ENCODE peak calls at places on chromosomes 5 and 9, in ten cellular contexts. One of them, this sample, is unnamed.

GRCh38 chr5:60488466-60489130 is 211.4 kb downstream of the DEPDC1B start:
- DNase-seq in stimulated activated CD4-positive, alpha-beta T cell treated with anti-CD3 and anti-CD28 coated beads, Interleukin-2, amount 100 ng/mL, for 24 hours: no peak
- DNase-seq in hepatocyte: no peak
- DNase-seq in HT1080: no peak
- DNase-seq in NCI-H1092: no peak
- DNase-seq in T-helper 17 cell: no peak
- DNase-seq in right lobe of liver: no peak
- DNase-seq in germinal center: no peak
- DNase-seq in AG08396: no peak
- DNase-seq in Caco-2: no peak
- DNase-seq in this sample: no peak

GRCh38 chr9:33250458-33250995 is 10.6 kb downstream of the SPINK4 start:
- DNase-seq in stimulated activated CD4-positive, alpha-beta T cell treated with anti-CD3 and anti-CD28 coated beads, Interleukin-2, amount 100 ng/mL, for 24 hours: no peak
- DNase-seq in hepatocyte: no peak
- DNase-seq in HT1080: peak; percentile 39
- DNase-seq in NCI-H1092: no peak
- DNase-seq in T-helper 17 cell: no peak
- DNase-seq in right lobe of liver: no peak
- DNase-seq in germinal center: no peak
- DNase-seq in AG08396: peak; percentile 73
- DNase-seq in Caco-2: no peak
- DNase-seq in this sample: no peak

GRCh38 chr5:173878224-173878967 is 9.8 kb upstream of the CPEB4 start:
- DNase-seq in stimulated activated CD4-positive, alpha-beta T cell treated with anti-CD3 and anti-CD28 coated beads, Interleukin-2, amount 100 ng/mL, for 24 hours: no peak
- DNase-seq in hepatocyte: no peak
- DNase-seq in HT1080: no peak
- DNase-seq in NCI-H1092: peak; percentile 52
- DNase-seq in T-helper 17 cell: no peak
- DNase-seq in right lobe of liver: no peak
- DNase-seq in germinal center: no peak
- DNase-seq in AG08396: no peak
- DNase-seq in Caco-2: no peak
- DNase-seq in this sample: no peak

GRCh38 chr9:33146298-33146697 is 20.8 kb downstream of the B4GALT1 start:
- DNase-seq in stimulated activated CD4-positive, alpha-beta T cell treated with anti-CD3 and anti-CD28 coated beads, Interleukin-2, amount 100 ng/mL, for 24 hours: no peak
- DNase-seq in hepatocyte: no peak
- DNase-seq in HT1080: no peak
- DNase-seq in NCI-H1092: no peak
- DNase-seq in T-helper 17 cell: no peak
- DNase-seq in right lobe of liver: no peak
- DNase-seq in germinal center: no peak
- DNase-seq in AG08396: no peak
- DNase-seq in Caco-2: no peak
- DNase-seq in this sample: peak; percentile 16

GRCh38 chr5:107289030-107289714 is 381.6 kb downstream of the EFNA5 start:
- DNase-seq in stimulated activated CD4-positive, alpha-beta T cell treated with anti-CD3 and anti-CD28 coated beads, Interleukin-2, amount 100 ng/mL, for 24 hours: no peak
- DNase-seq in hepatocyte: no peak
- DNase-seq in HT1080: no peak
- DNase-seq in NCI-H1092: no peak
- DNase-seq in T-helper 17 cell: no peak
- DNase-seq in right lobe of liver: no peak
- DNase-seq in germinal center: no peak
- DNase-seq in AG08396: no peak
- DNase-seq in Caco-2: no peak
- DNase-seq in this sample: no peak

GRCh38 chr5:143199843-143200242 is 203.6 kb downstream of the NR3C1 start:
- DNase-seq in stimulated activated CD4-positive, alpha-beta T cell treated with anti-CD3 and anti-CD28 coated beads, Interleukin-2, amount 100 ng/mL, for 24 hours: no peak
- DNase-seq in hepatocyte: no peak
- DNase-seq in HT1080: no peak
- DNase-seq in NCI-H1092: no peak
- DNase-seq in T-helper 17 cell: no peak
- DNase-seq in right lobe of liver: no peak
- DNase-seq in germinal center: no peak
- DNase-seq in AG08396: no peak
- DNase-seq in Caco-2: no peak
- DNase-seq in this sample: no peak

GRCh38 chr9:81890104-81890503 is 38.1 kb upstream of the SPATA31D4 start:
- DNase-seq in stimulated activated CD4-positive, alpha-beta T cell treated with anti-CD3 and anti-CD28 coated beads, Interleukin-2, amount 100 ng/mL, for 24 hours: no peak
- DNase-seq in hepatocyte: no peak
- DNase-seq in HT1080: no peak
- DNase-seq in NCI-H1092: no peak
- DNase-seq in T-helper 17 cell: no peak
- DNase-seq in right lobe of liver: no peak
- DNase-seq in germinal center: no peak
- DNase-seq in AG08396: no peak
- DNase-seq in Caco-2: no peak
- DNase-seq in this sample: no peak

GRCh38 chr9:79254900-79255651 is 316.7 kb upstream of the TLE4 start:
- DNase-seq in stimulated activated CD4-positive, alpha-beta T cell treated with anti-CD3 and anti-CD28 coated beads, Interleukin-2, amount 100 ng/mL, for 24 hours: no peak
- DNase-seq in hepatocyte: no peak
- DNase-seq in HT1080: no peak
- DNase-seq in NCI-H1092: no peak
- DNase-seq in T-helper 17 cell: no peak
- DNase-seq in right lobe of liver: no peak
- DNase-seq in germinal center: no peak
- DNase-seq in AG08396: no peak
- DNase-seq in Caco-2: no peak
- DNase-seq in this sample: no peak

GRCh38 chr5:59887274-59887673 is 6.3 kb downstream of the PDE4D start:
- DNase-seq in stimulated activated CD4-positive, alpha-beta T cell treated with anti-CD3 and anti-CD28 coated beads, Interleukin-2, amount 100 ng/mL, for 24 hours: no peak
- DNase-seq in hepatocyte: no peak
- DNase-seq in HT1080: no peak
- DNase-seq in NCI-H1092: no peak
- DNase-seq in T-helper 17 cell: no peak
- DNase-seq in right lobe of liver: no peak
- DNase-seq in germinal center: no peak
- DNase-seq in AG08396: no peak
- DNase-seq in Caco-2: no peak
- DNase-seq in this sample: no peak

GRCh38 chr9:6956796-6957355 is 199.1 kb downstream of the KDM4C start:
- DNase-seq in stimulated activated CD4-positive, alpha-beta T cell treated with anti-CD3 and anti-CD28 coated beads, Interleukin-2, amount 100 ng/mL, for 24 hours: no peak
- DNase-seq in hepatocyte: no peak
- DNase-seq in HT1080: no peak
- DNase-seq in NCI-H1092: peak; percentile 49
- DNase-seq in T-helper 17 cell: no peak
- DNase-seq in right lobe of liver: no peak
- DNase-seq in germinal center: no peak
- DNase-seq in AG08396: no peak
- DNase-seq in Caco-2: no peak
- DNase-seq in this sample: no peak

GRCh38 chr9:133679056-133679455 is 42.9 kb downstream of the DBH start:
- DNase-seq in stimulated activated CD4-positive, alpha-beta T cell treated with anti-CD3 and anti-CD28 coated beads, Interleukin-2, amount 100 ng/mL, for 24 hours: no peak
- DNase-seq in hepatocyte: no peak
- DNase-seq in HT1080: no peak
- DNase-seq in NCI-H1092: no peak
- DNase-seq in T-helper 17 cell: no peak
- DNase-seq in right lobe of liver: peak; percentile 30
- DNase-seq in germinal center: no peak
- DNase-seq in AG08396: no peak
- DNase-seq in Caco-2: no peak
- DNase-seq in this sample: no peak

GRCh38 chr5:137649228-137649890 is 86.5 kb downstream of the KLHL3 start:
- DNase-seq in stimulated activated CD4-positive, alpha-beta T cell treated with anti-CD3 and anti-CD28 coated beads, Interleukin-2, amount 100 ng/mL, for 24 hours: no peak
- DNase-seq in hepatocyte: peak; percentile 54
- DNase-seq in HT1080: no peak
- DNase-seq in NCI-H1092: peak; percentile 14
- DNase-seq in T-helper 17 cell: no peak
- DNase-seq in right lobe of liver: no peak
- DNase-seq in germinal center: no peak
- DNase-seq in AG08396: no peak
- DNase-seq in Caco-2: no peak
- DNase-seq in this sample: no peak

GRCh38 chr5:74648835-74649286 is 8.3 kb upstream of the ENC1 start:
- DNase-seq in stimulated activated CD4-positive, alpha-beta T cell treated with anti-CD3 and anti-CD28 coated beads, Interleukin-2, amount 100 ng/mL, for 24 hours: no peak
- DNase-seq in hepatocyte: peak; percentile 71
- DNase-seq in HT1080: peak; percentile 65
- DNase-seq in NCI-H1092: peak; percentile 27
- DNase-seq in T-helper 17 cell: no peak
- DNase-seq in right lobe of liver: no peak
- DNase-seq in germinal center: peak; percentile 62
- DNase-seq in AG08396: peak; percentile 68
- DNase-seq in Caco-2: no peak
- DNase-seq in this sample: no peak

GRCh38 chr5:156356238-156356637 is 29.3 kb downstream of the SGCD start:
- DNase-seq in stimulated activated CD4-positive, alpha-beta T cell treated with anti-CD3 and anti-CD28 coated beads, Interleukin-2, amount 100 ng/mL, for 24 hours: no peak
- DNase-seq in hepatocyte: no peak
- DNase-seq in HT1080: no peak
- DNase-seq in NCI-H1092: no peak
- DNase-seq in T-helper 17 cell: no peak
- DNase-seq in right lobe of liver: no peak
- DNase-seq in germinal center: no peak
- DNase-seq in AG08396: peak; percentile 6
- DNase-seq in Caco-2: no peak
- DNase-seq in this sample: no peak

GRCh38 chr9:94672811-94673487 is 33.6 kb upstream of the FBP1 start:
- DNase-seq in stimulated activated CD4-positive, alpha-beta T cell treated with anti-CD3 and anti-CD28 coated beads, Interleukin-2, amount 100 ng/mL, for 24 hours: no peak
- DNase-seq in hepatocyte: no peak
- DNase-seq in HT1080: peak; percentile 73
- DNase-seq in NCI-H1092: no peak
- DNase-seq in T-helper 17 cell: no peak
- DNase-seq in right lobe of liver: no peak
- DNase-seq in germinal center: no peak
- DNase-seq in AG08396: peak; percentile 27
- DNase-seq in Caco-2: no peak
- DNase-seq in this sample: no peak

GRCh38 chr5:159166416-159166815 is 42.9 kb downstream of the RNF145 start:
- DNase-seq in stimulated activated CD4-positive, alpha-beta T cell treated with anti-CD3 and anti-CD28 coated beads, Interleukin-2, amount 100 ng/mL, for 24 hours: no peak
- DNase-seq in hepatocyte: no peak
- DNase-seq in HT1080: no peak
- DNase-seq in NCI-H1092: no peak
- DNase-seq in T-helper 17 cell: no peak
- DNase-seq in right lobe of liver: no peak
- DNase-seq in germinal center: no peak
- DNase-seq in AG08396: no peak
- DNase-seq in Caco-2: no peak
- DNase-seq in this sample: no peak

GRCh38 chr5:99646011-99646647 is 717.3 kb upstream of the CHD1 start:
- DNase-seq in stimulated activated CD4-positive, alpha-beta T cell treated with anti-CD3 and anti-CD28 coated beads, Interleukin-2, amount 100 ng/mL, for 24 hours: no peak
- DNase-seq in hepatocyte: no peak
- DNase-seq in HT1080: peak; percentile 6
- DNase-seq in NCI-H1092: no peak
- DNase-seq in T-helper 17 cell: no peak
- DNase-seq in right lobe of liver: no peak
- DNase-seq in germinal center: no peak
- DNase-seq in AG08396: no peak
- DNase-seq in Caco-2: no peak
- DNase-seq in this sample: no peak

GRCh38 chr9:96478829-96479371 is 28.9 kb downstream of the HABP4 start:
- DNase-seq in stimulated activated CD4-positive, alpha-beta T cell treated with anti-CD3 and anti-CD28 coated beads, Interleukin-2, amount 100 ng/mL, for 24 hours: peak; percentile 34
- DNase-seq in hepatocyte: no peak
- DNase-seq in HT1080: no peak
- DNase-seq in NCI-H1092: no peak
- DNase-seq in T-helper 17 cell: no peak
- DNase-seq in right lobe of liver: no peak
- DNase-seq in germinal center: no peak
- DNase-seq in AG08396: no peak
- DNase-seq in Caco-2: no peak
- DNase-seq in this sample: no peak

GRCh38 chr9:84758817-84759216 is 89.3 kb downstream of the NTRK2 start:
- DNase-seq in stimulated activated CD4-positive, alpha-beta T cell treated with anti-CD3 and anti-CD28 coated beads, Interleukin-2, amount 100 ng/mL, for 24 hours: no peak
- DNase-seq in hepatocyte: no peak
- DNase-seq in HT1080: no peak
- DNase-seq in NCI-H1092: no peak
- DNase-seq in T-helper 17 cell: no peak
- DNase-seq in right lobe of liver: no peak
- DNase-seq in germinal center: no peak
- DNase-seq in AG08396: no peak
- DNase-seq in Caco-2: no peak
- DNase-seq in this sample: no peak

GRCh38 chr9:9392755-9393154 is 1220.0 kb downstream of the PTPRD start:
- DNase-seq in stimulated activated CD4-positive, alpha-beta T cell treated with anti-CD3 and anti-CD28 coated beads, Interleukin-2, amount 100 ng/mL, for 24 hours: no peak
- DNase-seq in hepatocyte: no peak
- DNase-seq in HT1080: no peak
- DNase-seq in NCI-H1092: no peak
- DNase-seq in T-helper 17 cell: no peak
- DNase-seq in right lobe of liver: no peak
- DNase-seq in germinal center: no peak
- DNase-seq in AG08396: no peak
- DNase-seq in Caco-2: no peak
- DNase-seq in this sample: no peak

GRCh38 chr5:37396352-37396751 is 17.2 kb downstream of the WDR70 start:
- DNase-seq in stimulated activated CD4-positive, alpha-beta T cell treated with anti-CD3 and anti-CD28 coated beads, Interleukin-2, amount 100 ng/mL, for 24 hours: no peak
- DNase-seq in hepatocyte: no peak
- DNase-seq in HT1080: no peak
- DNase-seq in NCI-H1092: no peak
- DNase-seq in T-helper 17 cell: no peak
- DNase-seq in right lobe of liver: no peak
- DNase-seq in germinal center: no peak
- DNase-seq in AG08396: no peak
- DNase-seq in Caco-2: no peak
- DNase-seq in this sample: no peak

GRCh38 chr5:6505779-6506557 is 57.3 kb downstream of the UBE2QL1 start:
- DNase-seq in stimulated activated CD4-positive, alpha-beta T cell treated with anti-CD3 and anti-CD28 coated beads, Interleukin-2, amount 100 ng/mL, for 24 hours: no peak
- DNase-seq in hepatocyte: no peak
- DNase-seq in HT1080: no peak
- DNase-seq in NCI-H1092: no peak
- DNase-seq in T-helper 17 cell: no peak
- DNase-seq in right lobe of liver: peak; percentile 80
- DNase-seq in germinal center: no peak
- DNase-seq in AG08396: no peak
- DNase-seq in Caco-2: no peak
- DNase-seq in this sample: no peak

GRCh38 chr5:62206150-62206829 is 99.7 kb upstream of the KIF2A start:
- DNase-seq in stimulated activated CD4-positive, alpha-beta T cell treated with anti-CD3 and anti-CD28 coated beads, Interleukin-2, amount 100 ng/mL, for 24 hours: no peak
- DNase-seq in hepatocyte: peak; percentile 26
- DNase-seq in HT1080: peak; percentile 37
- DNase-seq in NCI-H1092: no peak
- DNase-seq in T-helper 17 cell: no peak
- DNase-seq in right lobe of liver: no peak
- DNase-seq in germinal center: no peak
- DNase-seq in AG08396: no peak
- DNase-seq in Caco-2: peak; percentile 42
- DNase-seq in this sample: no peak

GRCh38 chr9:98326402-98327248 is 71.2 kb upstream of the TBC1D2 start:
- DNase-seq in stimulated activated CD4-positive, alpha-beta T cell treated with anti-CD3 and anti-CD28 coated beads, Interleukin-2, amount 100 ng/mL, for 24 hours: no peak
- DNase-seq in hepatocyte: no peak
- DNase-seq in HT1080: peak; percentile 72
- DNase-seq in NCI-H1092: no peak
- DNase-seq in T-helper 17 cell: no peak
- DNase-seq in right lobe of liver: no peak
- DNase-seq in germinal center: peak; percentile 61
- DNase-seq in AG08396: no peak
- DNase-seq in Caco-2: no peak
- DNase-seq in this sample: no peak

GRCh38 chr5:133830281-133830680 is 138.1 kb downstream of the C5orf15 start:
- DNase-seq in stimulated activated CD4-positive, alpha-beta T cell treated with anti-CD3 and anti-CD28 coated beads, Interleukin-2, amount 100 ng/mL, for 24 hours: no peak
- DNase-seq in hepatocyte: no peak
- DNase-seq in HT1080: no peak
- DNase-seq in NCI-H1092: no peak
- DNase-seq in T-helper 17 cell: no peak
- DNase-seq in right lobe of liver: no peak
- DNase-seq in germinal center: no peak
- DNase-seq in AG08396: no peak
- DNase-seq in Caco-2: no peak
- DNase-seq in this sample: no peak

GRCh38 chr5:126471875-126472537 is 48.8 kb downstream of the GRAMD2B start:
- DNase-seq in stimulated activated CD4-positive, alpha-beta T cell treated with anti-CD3 and anti-CD28 coated beads, Interleukin-2, amount 100 ng/mL, for 24 hours: no peak
- DNase-seq in hepatocyte: peak; percentile 44
- DNase-seq in HT1080: peak; percentile 71
- DNase-seq in NCI-H1092: no peak
- DNase-seq in T-helper 17 cell: no peak
- DNase-seq in right lobe of liver: no peak
- DNase-seq in germinal center: no peak
- DNase-seq in AG08396: peak; percentile 63
- DNase-seq in Caco-2: no peak
- DNase-seq in this sample: no peak

GRCh38 chr5:122154910-122155309 is 25.6 kb downstream of the ZNF474 start:
- DNase-seq in stimulated activated CD4-positive, alpha-beta T cell treated with anti-CD3 and anti-CD28 coated beads, Interleukin-2, amount 100 ng/mL, for 24 hours: no peak
- DNase-seq in hepatocyte: peak; percentile 34
- DNase-seq in HT1080: peak; percentile 43
- DNase-seq in NCI-H1092: no peak
- DNase-seq in T-helper 17 cell: no peak
- DNase-seq in right lobe of liver: no peak
- DNase-seq in germinal center: no peak
- DNase-seq in AG08396: peak; percentile 57
- DNase-seq in Caco-2: no peak
- DNase-seq in this sample: peak; percentile 50

GRCh38 chr5:134426362-134426761 is 14.7 kb upstream of the CDKN2AIPNL start:
- DNase-seq in stimulated activated CD4-positive, alpha-beta T cell treated with anti-CD3 and anti-CD28 coated beads, Interleukin-2, amount 100 ng/mL, for 24 hours: no peak
- DNase-seq in hepatocyte: no peak
- DNase-seq in HT1080: no peak
- DNase-seq in NCI-H1092: no peak
- DNase-seq in T-helper 17 cell: no peak
- DNase-seq in right lobe of liver: no peak
- DNase-seq in germinal center: no peak
- DNase-seq in AG08396: no peak
- DNase-seq in Caco-2: no peak
- DNase-seq in this sample: no peak

This sample was measured in left lung.